ENCODE peak calls at places on chromosomes 12 and 14, in four cellular contexts. C is mammary epithelial cell, R is K562, V is HCT116. I is an unnamed sample.
A peak's percentile ranks its signal among the peaks of the same experiment; 100 is the strongest.

GRCh38 chr12:30769802-30770201 is 15.1 kb upstream of the CAPRIN2 start:
- DNase-seq in R (no peak), V (no peak), C (no peak), I (no peak)

GRCh38 chr12:109310247-109311125 is 1.4 kb upstream of the FOXN4 start:
- DNase-seq in V (no peak), C (no peak), R (peak; percentile 35), I (no peak)

GRCh38 chr14:56243110-56243509 is 124.9 kb downstream of the PELI2 start:
- DNase-seq in V (no peak), C (no peak), R (no peak), I (no peak)

GRCh38 chr14:62066304-62066703 is 304.1 kb downstream of the SNAPC1 start:
- DNase-seq in R (no peak), V (no peak), C (no peak), I (no peak)

GRCh38 chr12:107320031-107320928 is 226.9 kb upstream of the CRY1 start:
- DNase-seq in C (peak; percentile 91), V (no peak), R (no peak), I (peak; percentile 44)

GRCh38 chr12:122788387-122788786 is 14.0 kb downstream of the CCDC62 start:
- DNase-seq in V (no peak), C (peak; percentile 53), R (no peak), I (no peak)

GRCh38 chr12:68450947-68451260 is 118.7 kb upstream of the MDM1 start:
- DNase-seq in V (no peak), R (no peak), C (no peak), I (no peak)

GRCh38 chr14:101706509-101707284 is 54.8 kb upstream of the PPP2R5C start:
- DNase-seq in R (no peak), C (no peak), V (no peak), I (no peak)

GRCh38 chr14:94028450-94028826 is 2.3 kb downstream of the OTUB2 start:
- DNase-seq in R (no peak), V (peak; percentile 88), C (peak; percentile 82), I (no peak)

GRCh38 chr14:44163946-44164345 is 343.1 kb downstream of the FSCB start:
- DNase-seq in C (no peak), V (no peak), R (no peak), I (no peak)

GRCh38 chr12:80692114-80692513 is 15.3 kb upstream of the MYF6 start:
- DNase-seq in V (no peak), C (no peak), R (no peak), I (no peak)

GRCh38 chr12:45543887-45544286 is 185.6 kb upstream of the ARID2 start:
- DNase-seq in C (peak; percentile 55), R (peak; percentile 48), V (peak; percentile 80), I (peak; percentile 56)

GRCh38 chr12:42382013-42382696 is 56.2 kb downstream of the PPHLN1 start:
- DNase-seq in V (no peak), C (peak; percentile 26), R (no peak), I (no peak)

GRCh38 chr12:1989111-1989510 is 15.1 kb downstream of the DCP1B start:
- DNase-seq in V (no peak), C (no peak), R (no peak), I (no peak)

GRCh38 chr12:28498850-28499249 is 308.6 kb downstream of the CCDC91 start:
- DNase-seq in R (no peak), V (no peak), C (no peak), I (no peak)

GRCh38 chr14:38101679-38102078 is 106.0 kb upstream of the SSTR1 start:
- DNase-seq in C (no peak), R (no peak), V (no peak), I (no peak)

GRCh38 chr12:45914090-45914489 is 76.3 kb downstream of the SCAF11 start:
- DNase-seq in R (no peak), C (peak; percentile 75), V (no peak), I (no peak)

GRCh38 chr12:98574110-98574509 is 19.4 kb upstream of the SLC25A3 start:
- DNase-seq in V (no peak), C (peak; percentile 17), R (no peak), I (peak; percentile 49)

GRCh38 chr14:46661728-46662127 is 10.1 kb upstream of the RPL10L start:
- DNase-seq in V (peak; percentile 0), R (no peak), C (no peak), I (no peak)

GRCh38 chr14:59126714-59127436 is 61.6 kb upstream of the DAAM1 start:
- DNase-seq in C (peak; percentile 39), R (peak; percentile 51), V (peak; percentile 61), I (no peak)

GRCh38 chr12:57148469-57149308 is 1.3 kb upstream of the LRP1-AS start:
- DNase-seq in C (no peak), V (no peak), R (no peak), I (peak; percentile 77)

GRCh38 chr12:40033260-40033649 is 72.6 kb downstream of the SLC2A13 start:
- DNase-seq in C (no peak), V (no peak), R (no peak), I (peak; percentile 43)

GRCh38 chr12:105330938-105331804 is 680 bp downstream of the C12orf75 start:
- DNase-seq in V (no peak), C (peak; percentile 27), R (peak; percentile 14), I (peak; percentile 39)

GRCh38 chr14:81147140-81147897 is 73.4 kb downstream of the GTF2A1 start:
- DNase-seq in V (no peak), C (no peak), R (no peak), I (no peak)

GRCh38 chr12:44947163-44947562 is 71.0 kb upstream of the NELL2 start:
- DNase-seq in V (no peak), R (no peak), C (no peak), I (no peak)

GRCh38 chr12:129531004-129531403 is 372.8 kb downstream of the TMEM132D start:
- DNase-seq in R (no peak), C (no peak), V (no peak), I (peak; percentile 78)

GRCh38 chr14:69363055-69363454 is 35.0 kb downstream of the ERH start:
- DNase-seq in C (no peak), R (no peak), V (no peak), I (no peak)

GRCh38 chr12:100401660-100402059 is 44.8 kb downstream of the SLC17A8 start:
- DNase-seq in R (no peak), V (no peak), C (peak; percentile 56), I (no peak)

GRCh38 chr14:38646391-38646790 is 390.5 kb upstream of the CLEC14A start:
- DNase-seq in V (no peak), R (no peak), C (no peak), I (no peak)

GRCh38 chr12:97681612-97682504 is 219.3 kb downstream of the RMST start:
- DNase-seq in R (no peak), C (no peak), V (no peak), I (no peak)

GRCh38 chr12:89710873-89711179 is 2.2 kb upstream of the ATP2B1 start:
- DNase-seq in V (no peak), C (no peak), R (no peak), I (no peak)

GRCh38 chr12:47408171-47408871 is 297.5 kb downstream of the RPAP3 start:
- DNase-seq in V (peak; percentile 19), C (peak; percentile 69), R (no peak), I (no peak)

GRCh38 chr14:28767851-28768548 is 1.4 kb downstream of the FOXG1 start:
- DNase-seq in C (no peak), R (peak; percentile 25), V (no peak), I (peak; percentile 28)
- H3K9ac ChIP-seq in C (no peak overlapping the region), R (peak overlapping the region; percentile 71), V (no peak overlapping the region), I (no peak overlapping the region)

DNA sequence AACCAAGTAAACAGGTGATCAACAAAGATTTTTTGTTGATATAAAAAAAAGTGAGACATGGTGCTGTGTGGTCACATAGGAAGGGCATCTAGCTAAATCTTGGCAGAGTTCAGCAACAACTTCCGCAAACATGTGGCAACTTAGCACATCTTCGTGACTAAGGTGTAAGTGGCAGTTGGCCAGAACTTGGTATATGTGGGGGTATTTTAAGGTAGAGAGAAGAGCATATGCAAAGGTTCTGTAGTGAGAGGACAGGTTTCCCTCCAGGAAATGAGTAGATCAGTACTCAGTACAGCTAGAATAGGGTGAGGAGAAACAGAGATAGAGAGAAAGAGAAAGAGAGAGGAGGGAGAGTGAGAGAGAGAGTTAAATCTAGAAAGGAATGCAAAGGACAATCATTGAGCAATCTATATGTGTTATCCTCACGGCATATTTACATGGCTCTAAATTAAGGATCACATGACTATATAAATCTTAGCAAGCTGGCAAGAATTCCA is 227.7 kb upstream of the HMGA2 start:
- DNase-seq in C (peak; percentile 99), R (no peak), V (no peak), I (no peak)
- H3K27me3 ChIP-seq in C (no peaks in the 10 kb centered on the region), R (no peaks in the 10 kb centered on the region), V (no peaks in the 10 kb centered on the region), I (no peaks in the 10 kb centered on the region)

DNA sequence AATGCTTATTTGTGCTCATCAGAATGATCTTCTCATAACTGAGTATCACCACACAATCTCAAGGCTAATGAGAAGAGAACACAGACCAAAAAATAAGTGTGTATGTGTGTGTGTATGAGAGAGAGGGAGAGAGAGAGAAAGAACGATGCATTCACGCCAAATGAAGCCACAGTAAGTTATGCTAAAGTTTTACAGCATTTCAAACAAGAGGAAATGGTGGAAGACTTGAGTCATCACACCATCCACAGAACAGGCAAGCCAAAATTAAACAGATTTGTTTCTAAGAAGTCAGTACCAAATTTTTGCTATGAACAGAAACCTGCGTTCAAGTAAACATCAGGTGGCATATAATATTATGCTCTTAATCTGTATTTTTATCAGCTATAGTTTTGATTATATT is 141.2 kb downstream of the MED13L start:
- DNase-seq in C (no peak), V (no peak), R (no peak), I (no peak)
- H3K9ac ChIP-seq in C (no peak overlapping the region), V (no peak overlapping the region), R (no peak overlapping the region), I (no peak overlapping the region)

GRCh38 chr12:53786411-53786810 is 34.6 kb upstream of the CISTR start:
- DNase-seq in V (no peak), R (no peak), C (no peak), I (no peak)
- H3K27me3 ChIP-seq in V (no peaks in the 10 kb centered on the region), R (peaks cover 2% of the 10 kb centered on the region), C (no peaks in the 10 kb centered on the region), I (peaks cover 29% of the 10 kb centered on the region)

GRCh38 chr12:52616680-52617402 is 1.5 kb downstream of the KRT73 start:
- DNase-seq in C (no peak), V (no peak), R (no peak), I (no peak)
- H3K9ac ChIP-seq in C (no peak overlapping the region), V (no peak overlapping the region), R (no peak overlapping the region), I (no peak overlapping the region)

DNA sequence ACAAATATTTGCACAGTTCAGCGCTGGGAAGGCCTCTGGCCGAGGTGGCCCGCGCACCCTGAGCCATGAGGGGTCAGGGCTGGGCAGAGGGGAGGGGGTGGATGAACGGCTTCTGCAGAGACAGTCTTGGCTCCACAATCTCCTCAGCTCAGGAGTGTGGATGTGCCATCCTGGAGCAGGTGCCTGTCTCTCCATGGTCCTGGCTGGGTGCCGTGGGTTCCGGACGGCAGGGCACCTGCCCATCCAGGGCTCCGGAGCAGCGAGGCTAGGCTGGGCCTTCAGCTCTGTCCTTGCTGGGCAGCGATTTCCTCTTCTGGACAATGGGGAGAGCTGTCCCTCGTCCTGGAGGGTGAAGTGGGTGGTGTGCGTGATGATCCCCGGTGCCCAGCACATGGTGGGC is 55.6 kb downstream of the KIF26A start:
- DNase-seq in R (no peak), V (no peak), C (no peak), I (no peak)
- H3K27me3 ChIP-seq in R (no peaks in the 10 kb centered on the region), V (peaks cover 7% of the 10 kb centered on the region), C (no peaks in the 10 kb centered on the region), I (no peaks in the 10 kb centered on the region)

DNA sequence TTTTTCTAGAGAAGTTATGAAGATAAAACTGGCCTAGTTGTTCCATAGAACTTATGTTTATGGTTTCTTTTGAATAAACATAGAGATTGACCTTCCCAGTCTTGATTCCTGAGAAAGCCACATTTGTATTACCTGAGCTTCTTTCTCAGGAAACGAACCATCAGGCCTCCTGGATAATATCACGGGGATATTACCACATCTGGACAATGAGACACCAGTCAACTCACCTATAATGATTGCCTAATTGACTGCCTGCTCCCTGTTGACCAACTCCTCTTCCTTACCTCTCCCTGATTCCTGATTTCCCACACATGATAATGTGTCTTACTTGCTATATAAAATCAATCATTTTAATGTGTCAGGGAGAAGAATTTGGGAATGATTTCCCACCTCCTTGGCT is 822.7 kb downstream of the LRFN5 start:
- DNase-seq in C (no peak), V (no peak), R (no peak), I (no peak)
- H3K9ac ChIP-seq in C (no peak overlapping the region), V (no peak overlapping the region), R (no peak overlapping the region), I (no peak overlapping the region)